ENCODE peak calls at places on chromosomes 11 and 22, in four cellular contexts. J is IMR-90, D is H9, K is H1. E is an unnamed sample.
A peak's percentile ranks its signal among the peaks of the same experiment; 100 is the strongest.

GRCh38 chr22:42811510-42811909 is 45.6 kb downstream of the ARFGAP3 start:
- DNase-seq in J (no peak), D (no peak), K (no peak), E (no peak)

GRCh38 chr22:26287382-26288228 is 118.3 kb downstream of the SEZ6L start:
- DNase-seq in J (no peak), D (no peak), K (no peak), E (no peak)

GRCh38 chr11:69931994-69932910 is 113.0 kb upstream of the FGF3 start:
- DNase-seq in J (no peak), D (no peak), K (no peak), E (no peak)

GRCh38 chr11:73288873-73289707 is 17.0 kb downstream of the P2RY6 start:
- DNase-seq in J (peak; percentile 65), D (peak; percentile 81), K (no peak), E (peak; percentile 76)

GRCh38 chr22:38148252-38148651 is 33.4 kb downstream of the PLA2G6 start:
- DNase-seq in J (peak; percentile 66), D (no peak), K (no peak), E (peak; percentile 30)

GRCh38 chr11:128763224-128763623 is 69.4 kb downstream of the FLI1 start:
- DNase-seq in J (peak; percentile 46), D (no peak), K (no peak), E (no peak)

GRCh38 chr11:79160786-79161403 is 279.9 kb downstream of the TENM4 start:
- DNase-seq in J (no peak), D (no peak), K (no peak), E (peak; percentile 49)

GRCh38 chr11:16902979-16903378 is 111.2 kb downstream of the PLEKHA7 start:
- DNase-seq in J (no peak), D (no peak), K (no peak), E (no peak)

GRCh38 chr22:42877597-42878340 is 20.7 kb upstream of the ARFGAP3 start:
- DNase-seq in J (no peak), D (no peak), K (no peak), E (no peak)

GRCh38 chr22:20008221-20008995 is 8.2 kb downstream of the ARVCF start:
- DNase-seq in J (no peak), D (no peak), K (no peak), E (no peak)

GRCh38 chr11:783581-784015 is 6.3 kb downstream of the CEND1 start:
- DNase-seq in J (peak; percentile 96), D (peak; percentile 99), K (peak; percentile 94), E (peak; percentile 94)

GRCh38 chr22:33917744-33918406 is 2.4 kb downstream of the LARGE1 start:
- DNase-seq in J (peak; percentile 50), D (peak; percentile 48), K (no peak), E (peak; percentile 72)

GRCh38 chr11:31800398-31801265 is 10.5 kb downstream of the PAX6 start:
- DNase-seq in J (no peak), D (no peak), K (no peak), E (peak; percentile 23)

GRCh38 chr11:80958414-80958813 is 1517.6 kb upstream of the TENM4 start:
- DNase-seq in J (peak; percentile 1), D (no peak), K (no peak), E (no peak)

GRCh38 chr11:86740628-86741488 is 59.5 kb upstream of the PRSS23 start:
- DNase-seq in J (peak; percentile 98), D (peak; percentile 74), K (peak; percentile 58), E (peak; percentile 98)

GRCh38 chr11:3853935-3854659 is 1.4 kb upstream of the STIM1 start:
- DNase-seq in J (no peak), D (no peak), K (no peak), E (no peak)

GRCh38 chr11:64787526-64788320 is 9.4 kb upstream of the SF1 start:
- DNase-seq in J (peak; percentile 33), D (peak; percentile 76), K (no peak), E (peak; percentile 65)

GRCh38 chr11:76232026-76232665 is 25.8 kb upstream of the WNT11 start:
- DNase-seq in J (no peak), D (no peak), K (no peak), E (no peak)

GRCh38 chr11:96246718-96247540 is 96.1 kb downstream of the MAML2 start:
- DNase-seq in J (peak; percentile 83), D (no peak), K (no peak), E (no peak)

GRCh38 chr22:50276143-50276542 is 6.0 kb upstream of the MAPK11 start:
- DNase-seq in J (peak; percentile 43), D (peak; percentile 54), K (no peak), E (peak; percentile 55)

GRCh38 chr11:68960299-68961071 is 20.3 kb downstream of the MRGPRD start:
- DNase-seq in J (no peak), D (no peak), K (no peak), E (no peak)

GRCh38 chr11:84722583-84723108 is 904.5 kb downstream of the DLG2 start:
- DNase-seq in J (no peak), D (peak; percentile 31), K (no peak), E (peak; percentile 65)

GRCh38 chr22:50691521-50691920 is 18.9 kb downstream of the SHANK3 start:
- DNase-seq in J (peak; percentile 44), D (peak; percentile 9), K (no peak), E (peak; percentile 29)

GRCh38 chr11:94424011-94424410 is 22.8 kb upstream of the GPR83 start:
- DNase-seq in J (no peak), D (no peak), K (no peak), E (no peak)

GRCh38 chr11:87573708-87574107 is 536.0 kb downstream of the TMEM135 start:
- DNase-seq in J (no peak), D (no peak), K (no peak), E (no peak)

GRCh38 chr22:32395107-32395506 is 16.9 kb downstream of the RTCB start:
- DNase-seq in J (no peak), D (no peak), K (no peak), E (no peak)

GRCh38 chr11:61764606-61765260 is 12.3 kb downstream of the MYRF start:
- DNase-seq in J (no peak), D (no peak), K (no peak), E (no peak)

GRCh38 chr11:46162700-46163099 is 41.4 kb upstream of the PHF21A start:
- DNase-seq in J (no peak), D (no peak), K (no peak), E (no peak)
- H3K56ac ChIP-seq in J (no peak overlapping the region), D (no peak overlapping the region), K (no peak overlapping the region), E (no peak overlapping the region)

DNA sequence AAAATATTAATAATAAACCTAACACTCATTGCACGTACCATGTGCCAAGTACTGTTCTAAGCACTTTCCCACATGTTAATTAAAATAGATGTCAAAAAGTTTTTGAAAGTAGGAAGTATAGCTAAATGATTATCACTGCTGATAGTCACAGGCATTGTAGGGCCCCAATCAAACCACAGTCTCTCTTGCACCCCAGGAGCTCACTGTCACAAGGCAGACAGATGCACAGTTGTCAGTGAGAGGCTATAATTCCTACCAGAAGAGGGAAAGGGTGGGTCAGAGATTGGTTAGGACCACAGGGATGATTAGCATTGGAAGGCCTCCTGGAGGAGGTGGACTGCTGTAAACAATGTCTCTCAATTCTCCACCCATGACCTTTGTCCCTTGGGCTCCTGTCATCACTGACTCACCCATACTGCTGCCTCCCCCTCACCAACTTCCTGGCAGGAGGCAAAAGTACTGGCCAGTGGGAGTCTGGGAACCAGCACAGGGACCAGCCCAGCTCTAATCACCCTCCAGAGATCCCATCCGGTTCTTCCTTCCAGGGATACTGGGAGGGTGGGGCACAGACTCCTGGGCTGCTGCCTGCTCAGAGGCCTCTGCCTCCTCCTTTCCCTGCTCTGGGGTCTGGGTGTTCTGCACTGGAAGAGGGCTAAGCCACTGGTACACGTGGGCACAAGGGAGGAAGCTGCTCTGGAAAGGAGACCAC is 1.1 kb upstream of the POLD4 start:
- DNase-seq in J (peak; percentile 98), D (peak; percentile 48), K (no peak), E (peak; percentile 82)
- H3K23ac ChIP-seq in J (peak overlapping the region; percentile 93), D (no peak overlapping the region), K (no peak overlapping the region), E (no peak overlapping the region)

DNA sequence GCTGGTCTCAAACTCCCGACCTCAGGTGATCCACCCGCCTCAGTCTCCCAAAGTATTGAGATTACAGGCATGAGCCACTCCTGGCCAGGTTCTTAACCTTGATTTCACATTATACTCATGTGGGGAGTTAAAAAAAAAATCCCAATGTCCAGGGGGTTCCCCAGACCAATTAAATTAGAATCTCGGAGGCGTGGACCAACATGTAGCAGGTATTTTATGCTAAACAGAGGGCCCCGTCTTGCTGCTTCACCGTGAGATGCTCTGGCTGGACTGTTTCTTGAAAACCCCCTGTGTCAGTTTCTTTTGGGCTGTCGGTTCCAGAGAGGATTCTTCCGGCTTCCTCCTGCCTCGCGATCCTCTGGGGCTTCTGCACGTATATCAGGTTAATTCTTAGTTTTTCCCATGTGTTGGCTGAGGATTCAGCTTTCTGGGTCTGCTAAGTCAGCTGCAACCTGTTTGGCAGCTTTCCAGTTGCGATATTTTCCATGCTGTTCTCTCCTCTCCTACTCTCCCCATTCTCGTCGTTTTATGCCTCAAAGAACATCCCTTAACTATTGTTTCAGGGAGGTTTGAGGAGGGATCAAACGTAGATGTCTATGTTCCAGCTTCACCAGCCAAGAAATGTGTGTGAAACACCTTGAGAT is 50.6 kb upstream of the ACCSL start:
- DNase-seq in J (no peak), D (no peak), K (no peak), E (no peak)
- H3K56ac ChIP-seq in J (no peak overlapping the region), D (no peak overlapping the region), K (no peak overlapping the region), E (no peak overlapping the region)

GRCh38 chr11:2158291-2158737 is 2.7 kb downstream of the INS start:
- DNase-seq in J (no peak), D (no peak), K (no peak), E (no peak)
- H3K23ac ChIP-seq in J (no peak overlapping the region), D (no peak overlapping the region), K (no peak overlapping the region), E (no peak overlapping the region)

GRCh38 chr11:116366451-116366850 is 406.3 kb downstream of the BUD13 start:
- DNase-seq in J (no peak), D (no peak), K (no peak), E (peak; percentile 25)
- H3K56ac ChIP-seq in J (no peak overlapping the region), D (no peak overlapping the region), K (no peak overlapping the region), E (peak overlapping the region; percentile 27)

E was measured in mesendoderm.